ENCODE peak calls at places on chromosomes 4 and X, in eight cellular contexts. W, H, P, D, C, F, Y and V are unnamed samples.
A peak's percentile ranks its signal among the peaks of the same experiment; 100 is the strongest.

GRCh38 chrX:131723646-131724045 is 179.8 kb downstream of the OR13H1 start:
- DNase-seq in F (no peak), D (no peak), Y (no peak), H (no peak), W (no peak), C (peak; percentile 12), P (no peak), V (no peak)

GRCh38 chrX:110444996-110445395 is 86.3 kb downstream of the RTL9 start:
- DNase-seq in W (no peak), C (no peak), F (no peak), Y (no peak), D (no peak), P (no peak), H (no peak), V (no peak)

GRCh38 chr4:17168571-17168970 is 270.1 kb upstream of the LDB2 start:
- DNase-seq in F (no peak), D (no peak), C (no peak), Y (no peak), H (no peak), P (no peak), W (no peak), V (no peak)

GRCh38 chr4:108107729-108108382 is 60.9 kb downstream of the LEF1 start:
- DNase-seq in P (no peak), F (no peak), Y (no peak), C (no peak), H (no peak), D (no peak), W (no peak), V (no peak)

GRCh38 chr4:163607292-163607691 is 112.8 kb downstream of the TMA16 start:
- DNase-seq in Y (no peak), D (no peak), F (no peak), C (no peak), H (no peak), W (no peak), P (no peak), V (no peak)

GRCh38 chr4:101527186-101527585 is 179.9 kb upstream of the PPP3CA start:
- DNase-seq in H (no peak), Y (no peak), D (no peak), P (no peak), F (no peak), W (no peak), C (no peak), V (no peak)

GRCh38 chrX:40282901-40283674 is 185.3 kb upstream of the BCOR start:
- DNase-seq in D (no peak), W (no peak), F (no peak), P (no peak), C (no peak), Y (no peak), H (peak; percentile 46), V (no peak)

GRCh38 chr4:7279902-7280301 is 87.6 kb downstream of the SORCS2 start:
- DNase-seq in D (no peak), H (no peak), Y (no peak), P (no peak), F (no peak), C (no peak), W (no peak), V (no peak)

DNA sequence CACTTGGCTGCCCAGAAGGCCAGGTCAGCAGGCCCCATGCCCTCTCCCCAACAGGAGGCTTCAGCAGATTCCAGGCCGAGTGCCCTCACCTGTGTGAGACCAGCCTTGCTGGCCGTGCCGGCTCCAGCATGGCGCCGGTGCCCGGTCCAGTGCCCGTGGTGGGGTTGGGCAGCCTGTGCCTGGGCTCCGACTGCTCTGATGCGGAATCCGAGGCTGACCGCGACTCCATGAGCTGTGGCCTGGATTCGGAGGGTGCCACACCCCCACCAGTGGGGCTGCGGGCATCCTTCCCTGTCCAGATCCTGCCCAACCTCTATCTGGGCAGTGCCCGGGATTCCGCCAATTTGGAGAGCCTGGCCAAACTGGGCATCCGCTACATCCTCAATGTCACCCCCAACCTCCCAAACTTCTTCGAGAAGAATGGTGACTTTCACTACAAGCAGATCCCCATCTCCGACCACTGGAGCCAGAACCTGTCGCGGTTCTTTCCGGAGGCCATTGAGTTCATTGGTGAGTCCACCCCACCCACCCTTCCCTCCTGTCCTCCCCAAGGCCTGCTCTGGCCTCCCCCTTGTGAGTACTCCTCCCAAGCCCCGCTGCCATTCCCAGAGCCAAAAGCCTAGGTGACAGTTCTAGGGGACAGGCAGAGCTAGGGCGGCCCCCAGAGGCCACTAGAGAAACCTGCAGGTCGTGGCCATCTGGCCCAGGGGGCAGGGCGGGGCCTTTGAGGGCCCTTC is 2.3 kb downstream of the DUSP9 start:
- DNase-seq in H (peak; percentile 28), W (peak; percentile 20), C (peak; percentile 84), Y (no peak), P (no peak), D (peak; percentile 46), F (no peak), V (no peak)
- TF ChIP-seq CTCF in H (peak; percentile 31), W (peak; percentile 33), C (peak; percentile 46), Y (peak; percentile 14), P (peak; percentile 15), D (peak; percentile 51), F (peak; percentile 19), V (peak; percentile 30)

GRCh38 chrX:9912341-9912740 is 54.8 kb upstream of the CLDN34 start:
- DNase-seq in H (no peak), W (no peak), D (no peak), F (no peak), C (peak; percentile 64), Y (no peak), P (no peak), V (no peak)
- TF ChIP-seq CTCF in H (no peak), W (no peak), D (no peak), F (no peak), C (no peak), Y (no peak), P (no peak), V (no peak)

GRCh38 chrX:106959897-106960296 is 39.7 kb downstream of the CLDN2 start:
- DNase-seq in D (peak; percentile 43), P (no peak), F (no peak), W (no peak), C (no peak), Y (no peak), H (no peak), V (peak; percentile 41)
- TF ChIP-seq CTCF in D (peak; percentile 46), P (peak; percentile 13), F (no peak), W (peak; percentile 49), C (peak; percentile 51), Y (no peak), H (no peak), V (peak; percentile 51)

DNA sequence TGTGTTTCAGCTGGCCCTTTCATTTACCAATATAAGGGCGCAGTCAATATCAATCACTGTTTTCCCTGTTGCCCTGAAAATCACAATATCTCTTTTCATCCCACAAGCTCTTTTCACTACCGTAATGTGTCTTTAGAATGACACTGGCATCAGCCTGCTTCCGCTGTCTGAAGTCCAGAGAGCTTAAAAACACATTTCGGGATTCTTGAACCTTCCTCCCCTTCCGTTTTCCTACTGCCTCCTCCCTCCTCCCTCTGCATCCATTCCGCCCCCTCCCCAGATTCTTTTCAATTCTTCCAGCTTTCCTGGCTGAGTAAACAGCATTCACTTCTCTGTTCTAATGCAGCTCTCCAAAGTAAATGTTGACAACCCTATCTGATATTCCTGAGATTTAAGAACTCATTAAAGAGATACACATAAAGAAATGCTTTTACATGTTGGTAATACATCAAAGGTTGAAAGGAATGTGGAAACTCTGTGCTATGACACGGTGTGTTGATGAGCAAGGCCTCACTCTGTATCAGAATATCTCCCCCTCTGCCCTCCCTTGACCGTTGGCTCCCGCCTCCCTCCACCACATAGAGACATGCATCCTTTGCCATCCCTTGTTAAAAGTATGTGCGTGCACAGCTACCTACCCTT is 83.5 kb upstream of the SPRY1 start:
- DNase-seq in D (no peak), Y (no peak), W (no peak), F (no peak), H (no peak), C (no peak), P (no peak), V (no peak)
- TF ChIP-seq CTCF in D (no peak), Y (no peak), W (no peak), F (no peak), H (no peak), C (no peak), P (no peak), V (no peak)

GRCh38 chrX:115988825-115989224 is 181.7 kb upstream of the AGTR2 start:
- DNase-seq in H (no peak), P (no peak), D (no peak), F (no peak), W (no peak), Y (no peak), C (peak; percentile 16), V (no peak)
- TF ChIP-seq CTCF in H (no peak), P (no peak), D (peak; percentile 34), F (no peak), W (no peak), Y (no peak), C (peak; percentile 47), V (peak; percentile 33)

DNA sequence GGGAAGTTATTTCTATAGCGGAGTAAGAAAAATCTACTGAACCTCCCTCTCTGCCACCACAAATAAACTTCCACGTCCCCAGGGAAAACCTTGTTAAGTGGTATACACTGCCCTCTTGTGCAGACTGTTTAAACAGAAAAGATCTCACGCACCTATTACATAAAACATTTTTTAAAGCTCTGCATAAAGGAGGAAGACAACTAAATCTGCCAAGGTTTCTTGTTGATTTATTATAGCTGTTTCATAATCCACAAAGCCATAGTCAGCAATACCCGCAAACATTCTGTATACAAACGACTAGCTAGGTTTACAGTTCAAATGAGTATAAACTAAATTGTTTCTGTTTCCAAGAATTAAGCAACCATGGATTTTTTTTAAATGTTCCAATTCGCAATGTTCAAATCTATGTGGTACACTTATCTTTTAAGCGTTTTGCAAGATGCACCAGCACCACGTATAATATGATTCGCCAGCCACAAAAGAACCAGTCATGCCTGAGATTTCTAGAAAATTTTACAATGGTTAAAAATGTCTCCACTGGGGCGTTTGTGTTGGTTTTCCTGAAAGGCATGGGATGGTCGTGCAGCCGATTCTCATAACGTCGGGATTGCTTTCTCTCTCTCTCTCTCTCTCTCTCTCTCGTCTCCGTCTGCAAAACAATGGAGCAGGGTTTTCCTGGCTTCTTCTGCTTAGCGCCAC is 164.6 kb downstream of the PRKX start:
- DNase-seq in Y (no peak), W (no peak), P (no peak), C (peak; percentile 14), F (no peak), H (no peak), D (no peak), V (peak; percentile 13)
- TF ChIP-seq CTCF in Y (peak; percentile 17), W (peak; percentile 56), P (no peak), C (peak; percentile 56), F (peak; percentile 25), H (peak; percentile 55), D (peak; percentile 21), V (peak; percentile 48)

GRCh38 chr4:173195708-173196107 is 27.1 kb downstream of the GALNT7 start:
- DNase-seq in C (no peak), D (no peak), Y (no peak), H (no peak), F (no peak), P (no peak), W (no peak), V (no peak)

GRCh38 chr4:173191623-173192041 is 23.0 kb downstream of the GALNT7 start:
- DNase-seq in Y (no peak), W (no peak), D (no peak), C (no peak), H (no peak), P (no peak), F (no peak), V (no peak)

GRCh38 chr4:173192375-173193162 is 24.0 kb downstream of the GALNT7 start:
- DNase-seq in C (no peak), H (no peak), W (no peak), F (no peak), P (no peak), D (no peak), Y (no peak), V (no peak)

GRCh38 chr4:173194175-173194574 is 25.6 kb downstream of the GALNT7 start:
- DNase-seq in W (no peak), P (no peak), Y (no peak), D (no peak), F (no peak), C (no peak), H (no peak), V (no peak)

GRCh38 chr4:173195132-173195531 is 26.5 kb downstream of the GALNT7 start:
- DNase-seq in Y (no peak), P (no peak), C (no peak), H (no peak), F (no peak), D (no peak), W (no peak), V (no peak)
- TF ChIP-seq CTCF in Y (no peak), P (no peak), C (no peak), H (no peak), F (no peak), D (no peak), W (no peak), V (no peak)